ENCODE peak calls at places on chromosomes 7 and 10, in five cellular contexts. R, C, B, Y and G are unnamed samples.
A peak's percentile ranks its signal among the peaks of the same experiment; 100 is the strongest.

GRCh38 chr10:34121125-34121973 is 693.7 kb downstream of the PARD3 start:
- DNase-seq in R (no peak), C (no peak), B (no peak), Y (no peak), G (no peak)

GRCh38 chr10:100827819-100828743 is 82.7 kb downstream of the PAX2 start:
- DNase-seq in R (peak; percentile 69), C (peak; percentile 57), B (peak; percentile 60), Y (no peak), G (no peak)

GRCh38 chr7:95886501-95887090 is 114.2 kb downstream of the DYNC1I1 start:
- DNase-seq in R (peak; percentile 30), C (peak; percentile 16), B (no peak), Y (peak; percentile 44), G (peak; percentile 49)

GRCh38 chr10:58989486-58990039 is 186.9 kb upstream of the PHYHIPL start:
- DNase-seq in R (no peak), C (no peak), B (no peak), Y (no peak), G (no peak)

GRCh38 chr10:25651534-25651933 is 282.5 kb upstream of the MYO3A start:
- DNase-seq in R (no peak), C (no peak), B (no peak), Y (no peak), G (no peak)

GRCh38 chr10:61974611-61975010 is 73.1 kb downstream of the ARID5B start:
- DNase-seq in R (no peak), C (peak; percentile 78), B (no peak), Y (peak; percentile 80), G (peak; percentile 67)

GRCh38 chr7:4871930-4872675 is 10.3 kb upstream of the PAPOLB start:
- DNase-seq in R (no peak), C (no peak), B (no peak), Y (peak; percentile 8), G (no peak)

GRCh38 chr10:47315426-47315825 is 6.8 kb upstream of the GDF2 start:
- DNase-seq in R (no peak), C (peak; percentile 23), B (no peak), Y (no peak), G (no peak)

GRCh38 chr7:140681766-140682165 is 9.0 kb downstream of the ADCK2 start:
- DNase-seq in R (no peak), C (no peak), B (no peak), Y (no peak), G (no peak)

GRCh38 chr7:127336458-127336857 is 56.0 kb downstream of the ZNF800 start:
- DNase-seq in R (no peak), C (no peak), B (no peak), Y (no peak), G (no peak)

GRCh38 chr10:59007307-59008025 is 169.0 kb upstream of the PHYHIPL start:
- DNase-seq in R (no peak), C (no peak), B (no peak), Y (no peak), G (no peak)

GRCh38 chr7:67251986-67252558 is 255.4 kb downstream of the TYW1 start:
- DNase-seq in R (no peak), C (no peak), B (no peak), Y (no peak), G (no peak)

GRCh38 chr7:14432936-14433335 is 443.5 kb upstream of the ETV1 start:
- DNase-seq in R (no peak), C (no peak), B (no peak), Y (no peak), G (no peak)

GRCh38 chr7:12467837-12468236 is 64.2 kb upstream of the VWDE start:
- DNase-seq in R (no peak), C (no peak), B (no peak), Y (no peak), G (no peak)

GRCh38 chr7:494906-495305 is 24.7 kb downstream of the PDGFA start:
- DNase-seq in R (no peak), C (no peak), B (no peak), Y (no peak), G (no peak)

GRCh38 chr7:2876031-2876862 is 32.1 kb upstream of the GNA12 start:
- DNase-seq in R (peak; percentile 90), C (peak; percentile 70), B (peak; percentile 95), Y (peak; percentile 40), G (peak; percentile 53)

GRCh38 chr10:114987995-114988394 is 50.0 kb downstream of the TRUB1 start:
- DNase-seq in R (no peak), C (peak; percentile 51), B (no peak), Y (peak; percentile 33), G (peak; percentile 60)

GRCh38 chr7:42237162-42237821 is at the start of gene GLI3:
- DNase-seq in R (peak; percentile 94), C (peak; percentile 97), B (peak; percentile 92), Y (peak; percentile 96), G (peak; percentile 94)

GRCh38 chr7:68529221-68529620 is 1069.1 kb upstream of the AUTS2 start:
- DNase-seq in R (no peak), C (no peak), B (no peak), Y (no peak), G (no peak)

GRCh38 chr7:141024668-141025067 is 9.9 kb upstream of the MRPS33 start:
- DNase-seq in R (no peak), C (no peak), B (no peak), Y (no peak), G (no peak)

GRCh38 chr7:99218406-99219184 is 10.7 kb upstream of the KPNA7 start:
- DNase-seq in R (peak; percentile 13), C (no peak), B (no peak), Y (no peak), G (no peak)